ENCODE peak calls at places on chromosomes 5 and 9, in nine cellular contexts. Y, D, V, A, J, N, U, C and M are unnamed samples.

GRCh38 chr9:107283621-107284616 is 840 bp downstream of the RAD23B start:
- DNase-seq in Y (peak), D (peak), V (peak), A (peak), J (peak), N (peak), U (peak), C (peak), M (no peak)

GRCh38 chr9:89919171-89919681 is 314.4 kb downstream of the GADD45G start:
- DNase-seq in Y (peak), D (no peak), V (no peak), A (peak), J (no peak), N (no peak), U (peak), C (peak), M (peak)

GRCh38 chr5:180823938-180824629 is 21.5 kb upstream of the MGAT1 start:
- DNase-seq in Y (no peak), D (no peak), V (no peak), A (no peak), J (no peak), N (no peak), U (no peak), C (no peak), M (peak)

GRCh38 chr9:134391319-134392231 is 65.3 kb downstream of the RXRA start:
- DNase-seq in Y (peak), D (no peak), V (no peak), A (no peak), J (no peak), N (no peak), U (no peak), C (no peak), M (no peak)

GRCh38 chr5:40001796-40002195 is 577.0 kb upstream of the DAB2 start:
- DNase-seq in Y (no peak), D (no peak), V (no peak), A (no peak), J (no peak), N (no peak), U (no peak), C (no peak), M (no peak)

GRCh38 chr5:27473300-27474053 is 435.1 kb upstream of the CDH9 start:
- DNase-seq in Y (no peak), D (no peak), V (no peak), A (no peak), J (no peak), N (no peak), U (no peak), C (no peak), M (no peak)

GRCh38 chr5:151126199-151126645 is 31.4 kb downstream of the ANXA6 start:
- DNase-seq in Y (peak), D (peak), V (peak), A (peak), J (no peak), N (peak), U (peak), C (peak), M (no peak)

GRCh38 chr5:121273818-121274433 is 577.8 kb upstream of the FTMT start:
- DNase-seq in Y (no peak), D (no peak), V (no peak), A (no peak), J (no peak), N (no peak), U (no peak), C (peak), M (no peak)

GRCh38 chr5:82815871-82816270 is 261.3 kb downstream of the TMEM167A start:
- DNase-seq in Y (no peak), D (no peak), V (no peak), A (no peak), J (no peak), N (no peak), U (no peak), C (peak), M (no peak)

GRCh38 chr5:150350524-150351344 is 6.8 kb upstream of the TCOF1 start:
- DNase-seq in Y (peak), D (no peak), V (peak), A (peak), J (no peak), N (peak), U (peak), C (peak), M (peak)

GRCh38 chr9:135340143-135340655 is 139.4 kb upstream of the PPP1R26 start:
- DNase-seq in Y (no peak), D (no peak), V (no peak), A (no peak), J (no peak), N (no peak), U (no peak), C (no peak), M (no peak)

GRCh38 chr9:134834217-134834956 is 46.2 kb upstream of the FCN2 start:
- DNase-seq in Y (no peak), D (no peak), V (no peak), A (no peak), J (no peak), N (no peak), U (no peak), C (no peak), M (no peak)

GRCh38 chr5:157744055-157745011 is 821 bp downstream of the LSM11 start:
- DNase-seq in Y (peak), D (no peak), V (no peak), A (no peak), J (peak), N (no peak), U (peak), C (peak), M (no peak)